ENCODE peak calls at places on chromosomes 16 and 17, in eight cellular contexts. U is psoas muscle, L is esophagus squamous epithelium, R is prostate gland, Z is fibroblast of lung, K is cardiac muscle cell, V is dorsolateral prefrontal cortex, H is IMR-90. J is an unnamed sample.

GRCh38 chr17:18093616-18094408 is 6.1 kb downstream of the DRG2 start:
- DNase-seq in R (peak; percentile 19), U (peak; percentile 92), L (no peak), K (peak; percentile 87), H (peak; percentile 83), V (peak; percentile 35), Z (peak; percentile 72), J (no peak)

GRCh38 chr16:29230671-29231091 is 175.8 kb downstream of the NPIPB11 start:
- DNase-seq in R (no peak), H (peak; percentile 58), U (no peak), Z (peak; percentile 41), L (no peak), K (peak; percentile 40), V (no peak), J (no peak)

GRCh38 chr16:14249291-14250032 is 178.3 kb downstream of the MRTFB start:
- DNase-seq in V (no peak), R (no peak), H (peak; percentile 43), L (no peak), K (peak; percentile 58), U (no peak), Z (peak; percentile 20), J (peak; percentile 49)

GRCh38 chr17:41528959-41529353 is 848 bp upstream of the KRT19 start:
- DNase-seq in U (no peak), R (no peak), V (no peak), H (no peak), L (no peak), K (no peak), Z (no peak), J (no peak)

GRCh38 chr16:55513616-55514015 is 4.7 kb downstream of the LPCAT2 start:
- DNase-seq in L (no peak), Z (peak; percentile 34), V (no peak), H (no peak), K (no peak), U (no peak), R (no peak), J (no peak)

GRCh38 chr16:55043499-55043898 is 112.8 kb downstream of the IRX5 start:
- DNase-seq in Z (no peak), L (no peak), R (no peak), H (no peak), V (no peak), U (no peak), K (no peak), J (no peak)

GRCh38 chr17:35731932-35732805 is 730 bp downstream of the RASL10B start:
- DNase-seq in U (no peak), H (no peak), R (no peak), L (no peak), V (no peak), K (no peak), Z (no peak), J (no peak)

GRCh38 chr17:34125921-34126320 is 129.2 kb upstream of the CCL2 start:
- DNase-seq in Z (no peak), U (no peak), K (no peak), H (no peak), V (no peak), R (no peak), L (no peak), J (no peak)

GRCh38 chr16:19389246-19389645 is 28.4 kb upstream of the TMC5 start:
- DNase-seq in L (no peak), K (peak; percentile 43), U (no peak), V (peak; percentile 15), Z (peak; percentile 24), H (no peak), R (peak; percentile 80), J (peak; percentile 71)

GRCh38 chr16:70691223-70692129 is 5.6 kb upstream of the MTSS2 start:
- DNase-seq in Z (peak; percentile 97), H (peak; percentile 97), L (no peak), V (peak; percentile 86), R (no peak), K (peak; percentile 96), U (peak; percentile 88), J (peak; percentile 54)

GRCh38 chr16:53053967-53054669 is 673 bp upstream of the CHD9 start:
- DNase-seq in R (peak; percentile 46), U (peak; percentile 74), V (no peak), H (no peak), Z (peak; percentile 25), K (peak; percentile 62), L (no peak), J (peak; percentile 59)

GRCh38 chr16:89958068-89958467 is 9.5 kb downstream of the DEF8 start:
- DNase-seq in L (no peak), V (no peak), U (peak; percentile 70), H (peak; percentile 11), K (peak; percentile 18), R (no peak), Z (peak; percentile 15), J (peak; percentile 36)

DNA sequence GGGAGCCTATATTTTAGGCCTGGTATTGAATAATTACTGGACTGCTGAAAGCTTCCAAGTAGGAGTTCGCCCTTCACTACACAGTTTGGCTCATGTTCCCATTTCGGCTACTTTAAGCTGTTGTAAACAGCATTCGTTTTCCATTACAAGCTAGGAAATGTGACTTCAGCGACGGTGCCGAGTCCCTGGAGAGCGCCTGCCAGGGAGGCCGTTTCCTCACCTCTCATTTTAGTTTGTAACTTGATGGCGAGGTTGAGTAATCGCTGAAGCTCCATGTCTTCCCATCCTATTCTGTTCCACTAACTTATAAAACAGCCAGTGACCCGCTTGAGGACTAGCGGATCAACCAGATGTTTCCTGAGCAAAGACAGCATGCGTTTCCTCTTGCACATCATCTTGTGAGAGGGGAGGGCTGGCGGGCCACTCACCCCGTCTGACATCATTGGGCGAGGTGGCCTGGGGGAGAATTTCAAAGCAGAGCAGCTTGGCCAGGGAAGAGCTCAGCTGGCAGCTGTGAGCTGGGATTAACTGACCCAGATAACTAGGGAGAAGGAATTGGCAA is 32.9 kb downstream of the PCTP start:
- DNase-seq in U (peak; percentile 96), K (peak; percentile 47), L (no peak), Z (no peak), R (no peak), H (no peak), V (no peak), J (peak; percentile 38)
- H3K4me3 ChIP-seq in U (peak overlapping the region; percentile 17), K (no peak overlapping the region), L (no peak overlapping the region), Z (no peak overlapping the region), R (no peak overlapping the region), H (no peak overlapping the region), V (no peak overlapping the region), J (no peak overlapping the region)

GRCh38 chr17:81259058-81259605 is 20.0 kb downstream of the NDUFAF8 start:
- DNase-seq in K (no peak), U (no peak), H (no peak), R (no peak), Z (no peak), V (no peak), L (no peak), J (no peak)

GRCh38 chr17:81258292-81258691 is 19.2 kb downstream of the NDUFAF8 start:
- DNase-seq in L (no peak), R (no peak), V (no peak), H (no peak), K (no peak), U (no peak), Z (no peak), J (no peak)

GRCh38 chr17:81254955-81255717 is 16.0 kb downstream of the NDUFAF8 start:
- DNase-seq in Z (peak; percentile 77), K (peak; percentile 83), V (peak; percentile 49), R (peak; percentile 95), H (peak; percentile 82), L (no peak), U (peak; percentile 95), J (peak; percentile 67)

GRCh38 chr17:81257533-81257932 is 18.4 kb downstream of the NDUFAF8 start:
- DNase-seq in Z (no peak), U (no peak), R (no peak), H (no peak), K (no peak), L (no peak), V (no peak), J (no peak)

DNA sequence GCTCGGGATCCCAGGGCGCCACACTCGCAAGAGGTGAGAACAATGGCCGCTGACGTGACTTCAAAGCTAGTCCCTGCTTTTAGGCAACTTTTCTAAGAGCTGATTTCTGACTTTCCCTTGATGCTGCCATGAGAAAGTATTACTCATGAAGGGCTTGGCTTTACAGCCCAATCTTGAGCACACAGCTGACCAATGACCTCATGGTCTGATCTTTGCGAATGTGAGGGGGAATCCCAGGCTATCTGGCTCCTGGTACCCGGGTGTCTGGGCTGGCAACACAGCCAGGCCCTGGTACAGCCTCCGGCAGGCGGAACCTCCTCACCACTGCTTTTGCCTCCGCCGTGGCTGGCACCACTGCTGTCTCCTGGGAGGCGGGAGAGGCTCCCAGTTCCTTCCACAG is 17.5 kb downstream of the NDUFAF8 start:
- DNase-seq in V (no peak), H (peak; percentile 79), U (no peak), K (no peak), L (no peak), Z (peak; percentile 61), R (no peak), J (no peak)
- H3K27ac ChIP-seq in V (no peak overlapping the region), H (no peak overlapping the region), U (no peak overlapping the region), K (no peak overlapping the region), L (peak overlapping the region; percentile 74), Z (peak overlapping the region; percentile 16), R (no peak overlapping the region), J (no peak overlapping the region)

DNA sequence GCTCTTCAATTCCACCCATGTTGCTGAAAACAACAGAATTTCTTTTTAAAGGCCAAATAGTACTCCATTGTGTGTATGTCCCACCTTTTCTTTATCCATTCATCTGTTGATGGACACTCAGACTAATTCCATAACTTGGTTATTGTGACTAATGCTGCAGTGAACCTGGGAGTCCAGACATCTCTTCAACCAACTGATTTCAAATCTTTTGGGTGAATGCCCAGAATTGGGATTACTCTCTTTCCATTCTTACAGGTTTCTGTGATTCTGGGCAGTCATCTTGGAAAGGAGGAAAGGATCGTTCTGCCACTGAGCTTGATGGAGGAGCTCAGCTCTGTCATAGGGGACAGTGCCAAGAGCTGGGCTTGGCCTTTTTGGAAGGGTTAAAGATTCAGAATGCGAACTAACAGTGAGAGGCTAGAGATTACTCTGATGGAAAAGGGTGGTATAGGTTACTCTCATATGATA is 48.1 kb downstream of the HIC1 start:
- DNase-seq in V (no peak), K (peak; percentile 65), Z (peak; percentile 95), R (no peak), L (no peak), H (peak; percentile 90), U (no peak), J (no peak)
- TF ChIP-seq CTCF in V (no peak), K (no peak), Z (no peak), R (no peak), L (no peak), H (no peak), U (no peak), J (no peak)

GRCh38 chr16:83533193-83533592 is 274.6 kb upstream of the HSBP1 start:
- DNase-seq in R (peak; percentile 51), Z (peak; percentile 73), U (no peak), H (peak; percentile 78), V (peak; percentile 27), L (no peak), K (no peak), J (no peak)
- H3K4me3 ChIP-seq in R (no peak overlapping the region), Z (no peak overlapping the region), U (no peak overlapping the region), H (no peak overlapping the region), V (no peak overlapping the region), L (no peak overlapping the region), K (no peak overlapping the region), J (no peak overlapping the region)

DNA sequence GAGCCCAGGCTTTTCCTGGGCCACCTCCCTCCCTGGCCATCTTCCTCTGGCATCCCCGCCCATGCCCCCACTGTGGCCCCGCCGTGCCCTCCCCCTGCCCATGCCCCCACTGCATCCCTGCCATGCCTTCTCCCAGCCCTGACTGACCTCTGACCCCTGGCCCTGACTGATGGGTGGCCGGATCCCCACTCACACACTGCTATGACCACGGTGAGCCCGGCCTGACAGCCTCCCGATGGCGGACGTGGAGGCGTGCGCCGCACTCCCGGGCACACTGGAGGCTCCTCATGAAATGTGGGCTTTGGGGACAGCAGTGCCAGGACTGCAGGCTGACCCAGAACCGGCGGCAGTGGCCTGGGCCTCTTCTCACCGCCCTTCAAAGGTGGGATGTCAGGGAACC is 10.6 kb upstream of the C1QTNF8 start:
- DNase-seq in H (no peak), U (no peak), L (no peak), Z (no peak), K (no peak), R (no peak), V (no peak), J (no peak)
- H3K27ac ChIP-seq in H (no peak overlapping the region), U (no peak overlapping the region), L (no peak overlapping the region), Z (no peak overlapping the region), K (no peak overlapping the region), R (no peak overlapping the region), V (no peak overlapping the region), J (no peak overlapping the region)